ENCODE peak calls at places on chromosome 18, in ten cellular contexts. One of them, this sample, is unnamed.

GRCh38 chr18:66993492-66993891 is 389.6 kb upstream of the CDH19 start:
- DNase-seq in HCT116: no peak
- DNase-seq in uterus: no peak
- DNase-seq in adrenal gland: no peak
- DNase-seq in tibial nerve: no peak
- DNase-seq in stomach: no peak
- DNase-seq in A549: no peak
- DNase-seq in body of pancreas: no peak
- DNase-seq in Peyer's patch: no peak
- DNase-seq in right lobe of liver: no peak
- DNase-seq in this sample: no peak

GRCh38 chr18:46452820-46453219 is 204.2 kb downstream of the LOXHD1 start:
- DNase-seq in HCT116: peak; percentile 28
- DNase-seq in uterus: no peak
- DNase-seq in adrenal gland: no peak
- DNase-seq in tibial nerve: no peak
- DNase-seq in stomach: no peak
- DNase-seq in A549: no peak
- DNase-seq in body of pancreas: no peak
- DNase-seq in Peyer's patch: no peak
- DNase-seq in right lobe of liver: no peak
- DNase-seq in this sample: no peak

GRCh38 chr18:56009451-56009850 is 421.5 kb upstream of the TCF4 start:
- DNase-seq in HCT116: no peak
- DNase-seq in uterus: no peak
- DNase-seq in adrenal gland: no peak
- DNase-seq in tibial nerve: no peak
- DNase-seq in stomach: no peak
- DNase-seq in A549: no peak
- DNase-seq in body of pancreas: no peak
- DNase-seq in Peyer's patch: no peak
- DNase-seq in right lobe of liver: no peak
- DNase-seq in this sample: no peak

GRCh38 chr18:35707247-35707646 is 125.7 kb downstream of the GALNT1 start:
- DNase-seq in HCT116: no peak
- DNase-seq in uterus: no peak
- DNase-seq in adrenal gland: no peak
- DNase-seq in tibial nerve: no peak
- DNase-seq in stomach: no peak
- DNase-seq in A549: no peak
- DNase-seq in body of pancreas: no peak
- DNase-seq in Peyer's patch: no peak
- DNase-seq in right lobe of liver: no peak
- DNase-seq in this sample: no peak

GRCh38 chr18:75241705-75242104 is 31.1 kb downstream of the TSHZ1 start:
- DNase-seq in HCT116: no peak
- DNase-seq in uterus: no peak
- DNase-seq in adrenal gland: no peak
- DNase-seq in tibial nerve: no peak
- DNase-seq in stomach: no peak
- DNase-seq in A549: no peak
- DNase-seq in body of pancreas: no peak
- DNase-seq in Peyer's patch: no peak
- DNase-seq in right lobe of liver: no peak
- DNase-seq in this sample: no peak

GRCh38 chr18:10514082-10514481 is 11.7 kb upstream of the NAPG start:
- DNase-seq in HCT116: no peak
- DNase-seq in uterus: no peak
- DNase-seq in adrenal gland: no peak
- DNase-seq in tibial nerve: no peak
- DNase-seq in stomach: no peak
- DNase-seq in A549: no peak
- DNase-seq in body of pancreas: no peak
- DNase-seq in Peyer's patch: no peak
- DNase-seq in right lobe of liver: no peak
- DNase-seq in this sample: no peak

GRCh38 chr18:64929026-64929425 is 780.1 kb upstream of the LINC00305 start:
- DNase-seq in HCT116: no peak
- DNase-seq in uterus: no peak
- DNase-seq in adrenal gland: no peak
- DNase-seq in tibial nerve: no peak
- DNase-seq in stomach: no peak
- DNase-seq in A549: no peak
- DNase-seq in body of pancreas: no peak
- DNase-seq in Peyer's patch: no peak
- DNase-seq in right lobe of liver: no peak
- DNase-seq in this sample: no peak

GRCh38 chr18:46294751-46295150 is 190.6 kb downstream of the HAUS1 start:
- DNase-seq in HCT116: no peak
- DNase-seq in uterus: no peak
- DNase-seq in adrenal gland: no peak
- DNase-seq in tibial nerve: no peak
- DNase-seq in stomach: no peak
- DNase-seq in A549: no peak
- DNase-seq in body of pancreas: no peak
- DNase-seq in Peyer's patch: no peak
- DNase-seq in right lobe of liver: peak; percentile 23
- DNase-seq in this sample: no peak

GRCh38 chr18:2912357-2913299 is 65.8 kb downstream of the EMILIN2 start:
- DNase-seq in HCT116: no peak
- DNase-seq in uterus: no peak
- DNase-seq in adrenal gland: no peak
- DNase-seq in tibial nerve: peak; percentile 5
- DNase-seq in stomach: no peak
- DNase-seq in A549: no peak
- DNase-seq in body of pancreas: no peak
- DNase-seq in Peyer's patch: no peak
- DNase-seq in right lobe of liver: no peak
- DNase-seq in this sample: no peak

GRCh38 chr18:78670778-78671405 is 308.7 kb upstream of the SALL3 start:
- DNase-seq in HCT116: no peak
- DNase-seq in uterus: no peak
- DNase-seq in adrenal gland: no peak
- DNase-seq in tibial nerve: no peak
- DNase-seq in stomach: no peak
- DNase-seq in A549: no peak
- DNase-seq in body of pancreas: no peak
- DNase-seq in Peyer's patch: no peak
- DNase-seq in right lobe of liver: no peak
- DNase-seq in this sample: no peak
- TF ChIP-seq POLR2A in HCT116: no peak
- TF ChIP-seq POLR2A in uterus: no peak
- TF ChIP-seq POLR2A in adrenal gland: no peak
- TF ChIP-seq POLR2A in tibial nerve: no peak
- TF ChIP-seq POLR2A in stomach: no peak
- TF ChIP-seq POLR2A in A549: no peak
- TF ChIP-seq POLR2A in body of pancreas: no peak
- TF ChIP-seq POLR2A in Peyer's patch: no peak
- TF ChIP-seq POLR2A in right lobe of liver: no peak
- TF ChIP-seq POLR2A in this sample: no peak

GRCh38 chr18:68666316-68666715 is 48.6 kb downstream of the TMX3 start:
- DNase-seq in HCT116: no peak
- DNase-seq in uterus: no peak
- DNase-seq in adrenal gland: no peak
- DNase-seq in tibial nerve: no peak
- DNase-seq in stomach: no peak
- DNase-seq in A549: no peak
- DNase-seq in body of pancreas: no peak
- DNase-seq in Peyer's patch: no peak
- DNase-seq in right lobe of liver: no peak
- DNase-seq in this sample: no peak

GRCh38 chr18:68662779-68663178 is 52.1 kb downstream of the TMX3 start:
- DNase-seq in HCT116: no peak
- DNase-seq in uterus: no peak
- DNase-seq in adrenal gland: no peak
- DNase-seq in tibial nerve: no peak
- DNase-seq in stomach: no peak
- DNase-seq in A549: no peak
- DNase-seq in body of pancreas: no peak
- DNase-seq in Peyer's patch: no peak
- DNase-seq in right lobe of liver: no peak
- DNase-seq in this sample: no peak

GRCh38 chr18:68665623-68666022 is 49.3 kb downstream of the TMX3 start:
- DNase-seq in HCT116: no peak
- DNase-seq in uterus: no peak
- DNase-seq in adrenal gland: no peak
- DNase-seq in tibial nerve: no peak
- DNase-seq in stomach: no peak
- DNase-seq in A549: no peak
- DNase-seq in body of pancreas: no peak
- DNase-seq in Peyer's patch: no peak
- DNase-seq in right lobe of liver: no peak
- DNase-seq in this sample: no peak

GRCh38 chr18:68660355-68661183 is 54.3 kb downstream of the TMX3 start:
- DNase-seq in HCT116: peak; percentile 29
- DNase-seq in uterus: no peak
- DNase-seq in adrenal gland: no peak
- DNase-seq in tibial nerve: no peak
- DNase-seq in stomach: no peak
- DNase-seq in A549: peak; percentile 3
- DNase-seq in body of pancreas: no peak
- DNase-seq in Peyer's patch: no peak
- DNase-seq in right lobe of liver: no peak
- DNase-seq in this sample: no peak
- TF ChIP-seq CTCF in HCT116: peak; percentile 20
- TF ChIP-seq CTCF in uterus: peak; percentile 44
- TF ChIP-seq CTCF in adrenal gland: peak; percentile 33
- TF ChIP-seq CTCF in tibial nerve: peak; percentile 38
- TF ChIP-seq CTCF in stomach: peak; percentile 35
- TF ChIP-seq CTCF in A549: peak; percentile 52
- TF ChIP-seq CTCF in body of pancreas: peak; percentile 58
- TF ChIP-seq CTCF in Peyer's patch: peak; percentile 43
- TF ChIP-seq CTCF in right lobe of liver: peak; percentile 59
- TF ChIP-seq CTCF in this sample: peak; percentile 28

GRCh38 chr18:11906181-11906580 is 1.9 kb downstream of the MPPE1 start:
- DNase-seq in HCT116: no peak
- DNase-seq in uterus: no peak
- DNase-seq in adrenal gland: no peak
- DNase-seq in tibial nerve: no peak
- DNase-seq in stomach: no peak
- DNase-seq in A549: no peak
- DNase-seq in body of pancreas: no peak
- DNase-seq in Peyer's patch: no peak
- DNase-seq in right lobe of liver: no peak
- DNase-seq in this sample: no peak

GRCh38 chr18:11909081-11909410 is 929 bp upstream of the MPPE1 start:
- DNase-seq in HCT116: no peak
- DNase-seq in uterus: no peak
- DNase-seq in adrenal gland: no peak
- DNase-seq in tibial nerve: no peak
- DNase-seq in stomach: no peak
- DNase-seq in A549: no peak
- DNase-seq in body of pancreas: no peak
- DNase-seq in Peyer's patch: no peak
- DNase-seq in right lobe of liver: no peak
- DNase-seq in this sample: no peak

GRCh38 chr18:11909597-11910026 is 1.5 kb upstream of the MPPE1 start:
- DNase-seq in HCT116: no peak
- DNase-seq in uterus: no peak
- DNase-seq in adrenal gland: no peak
- DNase-seq in tibial nerve: no peak
- DNase-seq in stomach: no peak
- DNase-seq in A549: no peak
- DNase-seq in body of pancreas: no peak
- DNase-seq in Peyer's patch: no peak
- DNase-seq in right lobe of liver: no peak
- DNase-seq in this sample: no peak

GRCh38 chr18:11906926-11907874 is 917 bp downstream of the MPPE1 start:
- DNase-seq in HCT116: no peak
- DNase-seq in uterus: no peak
- DNase-seq in adrenal gland: no peak
- DNase-seq in tibial nerve: no peak
- DNase-seq in stomach: no peak
- DNase-seq in A549: no peak
- DNase-seq in body of pancreas: no peak
- DNase-seq in Peyer's patch: no peak
- DNase-seq in right lobe of liver: no peak
- DNase-seq in this sample: no peak

DNA sequence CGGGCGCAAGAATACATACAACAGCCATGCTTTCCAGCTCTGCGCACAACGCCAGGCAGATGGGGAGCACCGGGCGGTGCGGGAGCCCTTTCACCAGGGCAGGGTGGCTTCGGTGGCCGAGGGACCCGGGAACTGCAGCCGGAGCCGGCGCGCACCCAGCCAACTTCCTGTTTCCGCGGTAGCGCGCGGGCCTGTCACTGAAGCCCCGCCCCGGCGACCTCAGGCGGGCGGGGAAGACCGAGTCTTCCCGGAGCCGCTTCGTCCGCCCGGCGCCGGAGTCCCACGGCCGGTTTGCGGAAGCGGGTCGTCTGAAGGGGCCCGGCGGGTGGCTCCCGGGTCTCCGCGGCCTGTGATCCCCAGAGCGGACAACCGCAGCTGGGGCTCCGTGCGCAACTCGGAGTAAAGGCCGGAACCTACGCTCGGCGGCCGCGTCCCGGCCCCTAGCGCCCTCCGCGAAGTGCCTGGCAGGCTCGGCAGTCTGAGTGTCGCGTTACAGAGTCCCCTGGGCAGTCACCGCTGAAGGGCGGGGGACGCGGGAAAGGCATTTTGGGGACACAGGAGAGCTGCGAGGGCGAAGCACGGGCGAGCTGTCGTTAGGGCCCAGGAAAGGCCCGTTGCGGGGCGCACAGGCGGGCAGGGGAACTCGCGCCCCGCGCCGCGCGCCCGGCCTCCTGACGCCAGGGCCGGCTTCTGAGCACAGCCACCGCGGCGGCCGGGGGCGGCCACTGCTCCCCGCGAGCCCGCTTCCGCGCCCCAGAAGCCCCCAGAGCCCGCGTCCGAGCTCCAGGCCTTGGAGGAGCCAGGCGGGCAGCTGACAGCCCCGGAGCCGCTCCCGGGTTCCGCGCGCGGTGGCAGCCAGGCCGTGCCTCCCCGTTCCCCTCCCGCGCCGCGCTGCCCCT is at the start of gene MPPE1:
- DNase-seq in HCT116: peak; percentile 48
- DNase-seq in uterus: peak; percentile 85
- DNase-seq in adrenal gland: peak; percentile 86
- DNase-seq in tibial nerve: peak; percentile 78
- DNase-seq in stomach: peak; percentile 93
- DNase-seq in A549: peak; percentile 73
- DNase-seq in body of pancreas: peak; percentile 90
- DNase-seq in Peyer's patch: peak; percentile 93
- DNase-seq in right lobe of liver: peak; percentile 93
- DNase-seq in this sample: peak; percentile 94
- TF ChIP-seq POLR2A in HCT116: peak; percentile 84
- TF ChIP-seq POLR2A in uterus: peak; percentile 84
- TF ChIP-seq POLR2A in adrenal gland: no peak
- TF ChIP-seq POLR2A in tibial nerve: peak; percentile 92
- TF ChIP-seq POLR2A in stomach: no peak
- TF ChIP-seq POLR2A in A549: peak; percentile 62
- TF ChIP-seq POLR2A in body of pancreas: peak; percentile 96
- TF ChIP-seq POLR2A in Peyer's patch: peak; percentile 90
- TF ChIP-seq POLR2A in right lobe of liver: peak; percentile 98
- TF ChIP-seq POLR2A in this sample: peak; percentile 87

DNA sequence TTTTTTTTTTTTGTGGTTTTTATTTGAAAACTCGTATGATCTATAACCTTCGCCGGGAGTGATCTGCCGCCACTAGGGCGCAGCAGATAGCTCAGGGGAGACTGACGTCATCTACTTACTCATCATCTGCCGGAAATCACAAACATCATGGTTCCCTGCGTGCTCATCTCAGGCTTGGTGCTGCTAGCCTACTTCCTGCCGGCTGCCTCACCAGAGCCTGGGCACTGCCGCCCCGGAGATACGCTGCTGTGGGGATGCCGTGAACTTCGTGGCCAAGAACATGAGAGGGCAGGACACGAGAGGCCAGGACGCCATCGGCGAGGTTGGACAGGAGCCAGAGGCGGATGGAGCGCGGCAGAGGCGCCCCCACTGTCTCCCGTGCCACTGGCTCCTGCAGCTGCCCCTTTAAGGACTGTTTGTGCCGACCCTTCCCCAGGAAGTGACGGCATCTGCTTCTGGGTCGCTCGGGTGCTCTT is 68.8 kb downstream of the DOK6 start:
- DNase-seq in HCT116: peak; percentile 45
- DNase-seq in uterus: no peak
- DNase-seq in adrenal gland: no peak
- DNase-seq in tibial nerve: no peak
- DNase-seq in stomach: no peak
- DNase-seq in A549: peak; percentile 21
- DNase-seq in body of pancreas: peak; percentile 18
- DNase-seq in Peyer's patch: no peak
- DNase-seq in right lobe of liver: no peak
- DNase-seq in this sample: peak; percentile 62
- TF ChIP-seq CTCF in HCT116: no peak
- TF ChIP-seq CTCF in uterus: no peak
- TF ChIP-seq CTCF in adrenal gland: no peak
- TF ChIP-seq CTCF in tibial nerve: no peak
- TF ChIP-seq CTCF in stomach: no peak
- TF ChIP-seq CTCF in A549: peak; percentile 33
- TF ChIP-seq CTCF in body of pancreas: no peak
- TF ChIP-seq CTCF in Peyer's patch: no peak
- TF ChIP-seq CTCF in right lobe of liver: no peak
- TF ChIP-seq CTCF in this sample: no peak

This sample was measured in esophagus muscularis mucosa.